ENCODE peak calls at places on chromosome 9, in four cellular contexts. E is IMR-90, C is fibroblast of lung, U is H1. K is an unnamed sample.

GRCh38 chr9:130299785-130300615 is 34.4 kb downstream of the HMCN2 start:
- DNase-seq in U (no peak), C (no peak), E (no peak), K (no peak)

GRCh38 chr9:128637656-128638055 is 19.0 kb downstream of the DYNC2I2 start:
- DNase-seq in U (no peak), C (peak; percentile 52), E (peak; percentile 54), K (no peak)

GRCh38 chr9:93659837-93660177 is 83.4 kb downstream of the PHF2 start:
- DNase-seq in E (peak; percentile 15), U (no peak), C (no peak), K (no peak)

GRCh38 chr9:129141066-129142041 is 30.1 kb downstream of the PTPA start:
- DNase-seq in C (peak; percentile 95), U (no peak), E (peak; percentile 97), K (peak; percentile 91)

GRCh38 chr9:36268007-36268427 is 9.8 kb upstream of the GNE start:
- DNase-seq in E (peak; percentile 71), U (no peak), C (peak; percentile 39), K (peak; percentile 8)

GRCh38 chr9:123739387-123739786 is 190.5 kb downstream of the DENND1A start:
- DNase-seq in E (no peak), U (no peak), C (no peak), K (no peak)

GRCh38 chr9:93614830-93615468 is 38.6 kb downstream of the PHF2 start:
- DNase-seq in E (no peak), U (no peak), C (no peak), K (no peak)

GRCh38 chr9:78101247-78101646 is 69.6 kb upstream of the GNAQ start:
- DNase-seq in C (no peak), E (no peak), U (no peak), K (no peak)

GRCh38 chr9:111572945-111573604 is 26.4 kb downstream of the PTGR1 start:
- DNase-seq in C (peak; percentile 96), E (peak; percentile 97), U (no peak), K (peak; percentile 75)

GRCh38 chr9:69170231-69170630 is 3.8 kb upstream of the TJP2 start:
- DNase-seq in U (no peak), C (no peak), E (peak; percentile 25), K (no peak)

GRCh38 chr9:126915281-126915816 is 767 bp downstream of the RALGPS1 start:
- DNase-seq in C (no peak), E (no peak), U (peak; percentile 90), K (no peak)

GRCh38 chr9:132412089-132412488 is 2.1 kb downstream of the CFAP77 start:
- DNase-seq in E (no peak), C (peak; percentile 8), U (peak; percentile 69), K (peak; percentile 9)

GRCh38 chr9:133536080-133536479 is 1.6 kb downstream of the ADAMTSL2 start:
- DNase-seq in C (no peak), U (no peak), E (no peak), K (no peak)

GRCh38 chr9:36074870-36075532 is 38.3 kb downstream of the RECK start:
- DNase-seq in E (peak; percentile 89), U (no peak), C (peak; percentile 94), K (peak; percentile 73)

GRCh38 chr9:25724424-25724823 is 46.2 kb upstream of the TUSC1 start:
- DNase-seq in U (no peak), E (peak; percentile 75), C (peak; percentile 44), K (peak; percentile 54)

GRCh38 chr9:120221844-120222243 is 358.1 kb downstream of the CDK5RAP2 start:
- DNase-seq in U (peak; percentile 48), E (no peak), C (no peak), K (no peak)

GRCh38 chr9:136093331-136093986 is 1.6 kb downstream of the NACC2 start:
- DNase-seq in C (no peak), U (no peak), E (no peak), K (no peak)

GRCh38 chr9:91857291-91857781 is 92.7 kb downstream of the ROR2 start:
- DNase-seq in U (peak; percentile 59), C (no peak), E (peak; percentile 50), K (peak; percentile 26)

GRCh38 chr9:109887079-109887478 is 107.1 kb downstream of the PALM2AKAP2 start:
- DNase-seq in C (peak; percentile 79), E (peak; percentile 74), U (no peak), K (peak; percentile 47)

GRCh38 chr9:80501635-80502034 is 929.9 kb downstream of the TLE4 start:
- DNase-seq in C (peak; percentile 44), U (no peak), E (peak; percentile 67), K (peak; percentile 51)

GRCh38 chr9:133560311-133560710 is 25.8 kb downstream of the ADAMTSL2 start:
- DNase-seq in E (no peak), U (no peak), C (no peak), K (no peak)

GRCh38 chr9:33105504-33105903 is 29.0 kb upstream of the SMU1 start:
- DNase-seq in U (no peak), C (peak; percentile 22), E (no peak), K (no peak)

GRCh38 chr9:2241461-2241874 is 226.3 kb downstream of the SMARCA2 start:
- DNase-seq in E (peak; percentile 86), U (peak; percentile 86), C (peak; percentile 93), K (peak; percentile 83)

GRCh38 chr9:76873821-76874220 is 32.1 kb downstream of the PRUNE2 start:
- DNase-seq in U (no peak), E (no peak), C (no peak), K (no peak)

GRCh38 chr9:91799113-91799735 is 150.8 kb downstream of the ROR2 start:
- DNase-seq in E (no peak), U (no peak), C (no peak), K (no peak)

GRCh38 chr9:13857521-13857920 is 456.4 kb downstream of the NFIB start:
- DNase-seq in U (no peak), C (peak; percentile 52), E (peak; percentile 61), K (peak; percentile 2)

GRCh38 chr9:120873512-120873911 is 3.5 kb downstream of the PHF19 start:
- DNase-seq in E (no peak), C (no peak), U (peak; percentile 77), K (no peak)

GRCh38 chr9:125649315-125649714 is 57.7 kb downstream of the MAPKAP1 start:
- DNase-seq in U (no peak), C (peak; percentile 47), E (peak; percentile 86), K (peak; percentile 91)

DNA sequence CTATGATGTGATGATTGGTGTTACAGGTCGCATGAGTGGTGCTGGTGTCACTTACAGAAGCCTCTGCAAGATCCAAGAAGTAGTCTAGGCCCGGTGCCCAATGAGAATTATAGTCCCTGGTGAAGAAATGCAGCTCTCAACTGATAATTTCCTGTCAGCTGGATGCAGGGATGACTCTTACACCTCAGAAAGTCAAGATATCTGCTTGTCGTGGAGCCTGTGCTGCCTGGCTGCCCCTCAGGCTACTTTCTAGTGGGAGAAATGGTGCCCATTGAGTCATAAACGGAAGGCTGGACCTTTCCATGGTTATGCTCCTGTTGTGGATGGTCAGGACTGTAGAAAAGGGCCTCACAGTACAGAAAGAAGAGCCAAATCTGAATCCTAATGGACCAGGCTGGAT is 46.8 kb upstream of the NXNL2 start:
- DNase-seq in U (no peak), E (no peak), C (no peak), K (no peak)
- TF ChIP-seq CTCF in U (no peak), E (no peak), C (no peak), K (no peak)

GRCh38 chr9:90128587-90129190 is 513.9 kb downstream of the DIRAS2 start:
- DNase-seq in E (no peak), U (no peak), C (no peak), K (no peak)
- H3K27ac ChIP-seq in E (no peak overlapping the region), U (no peak overlapping the region), C (no peak overlapping the region), K (no peak overlapping the region)

DNA sequence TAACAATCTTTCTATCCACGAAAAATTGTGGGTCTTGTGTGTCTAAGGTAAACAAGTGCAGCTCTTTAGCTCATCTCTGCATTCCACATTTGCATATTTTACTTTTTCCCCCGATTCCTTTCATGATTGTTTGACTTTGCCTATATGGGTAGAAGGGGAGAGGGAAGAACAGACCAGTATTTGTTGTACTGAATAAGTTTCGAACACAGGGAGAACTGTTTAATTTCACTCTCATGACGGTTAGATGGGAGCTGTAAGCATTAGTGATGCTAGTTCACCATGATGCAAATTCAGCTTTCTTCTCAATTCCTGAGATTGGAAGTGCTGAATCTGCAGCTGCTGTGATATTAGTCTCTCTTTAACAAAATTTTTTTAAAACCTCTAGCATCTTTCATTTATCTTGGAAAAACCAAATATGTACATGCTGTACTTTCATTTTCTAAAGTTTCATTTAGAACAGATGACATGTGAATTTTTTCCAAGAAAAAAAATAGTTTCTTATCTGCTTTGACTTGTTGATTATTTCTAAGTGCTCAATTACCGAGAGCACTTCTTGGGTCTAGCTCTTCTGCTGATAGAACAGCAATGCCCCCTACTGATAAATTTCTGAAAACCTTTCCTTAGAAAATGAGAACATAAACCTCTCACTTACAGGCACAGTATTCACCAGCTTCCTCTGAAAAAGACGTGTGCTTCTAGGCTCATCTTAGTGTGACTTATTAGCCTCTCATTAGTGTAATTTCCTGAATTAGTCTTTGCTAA is 149.5 kb downstream of the BAAT start:
- DNase-seq in C (no peak), U (no peak), E (no peak), K (no peak)
- TF ChIP-seq CTCF in C (no peak), U (peak; percentile 58), E (peak; percentile 47), K (peak; percentile 21)

GRCh38 chr9:105007143-105007542 is 79.2 kb upstream of the ABCA1 start:
- DNase-seq in C (peak; percentile 91), U (no peak), E (peak; percentile 92), K (peak; percentile 97)
- H3K27ac ChIP-seq in C (peak overlapping the region; percentile 53), U (no peak overlapping the region), E (peak overlapping the region; percentile 86), K (peak overlapping the region; percentile 91)